ENCODE peak calls at places on chromosomes 7 and 10, in eight cellular contexts. Y is tibial artery; A is Peyer's patch; D is WERI-Rb-1; X is psoas muscle; T is naive thymus-derived CD4-positive, alpha-beta T cell; K is right lobe of liver; M is ovary. J is an unnamed sample.

GRCh38 chr7:136074840-136075239 is 97.7 kb upstream of the MTPN start:
- DNase-seq in Y (no peak), K (no peak), T (no peak), A (no peak), M (no peak), X (no peak), D (no peak), J (no peak)

GRCh38 chr7:33578166-33578565 is 327.2 kb upstream of the BMPER start:
- DNase-seq in X (no peak), T (no peak), K (no peak), Y (no peak), D (no peak), A (no peak), M (no peak), J (no peak)

GRCh38 chr7:141381794-141382453 is 169.3 kb upstream of the AGK start:
- DNase-seq in A (no peak), M (no peak), Y (no peak), D (no peak), T (no peak), X (no peak), K (no peak), J (no peak)

GRCh38 chr7:102080371-102081243 is 206.1 kb upstream of the SH2B2 start:
- DNase-seq in T (no peak), A (no peak), Y (no peak), M (no peak), D (no peak), K (no peak), X (no peak), J (no peak)

GRCh38 chr7:150799741-150800575 is at the start of gene TMEM176B:
- DNase-seq in T (no peak), M (peak), A (peak), K (peak), Y (no peak), D (peak), X (peak), J (no peak)

GRCh38 chr10:133258066-133258817 is 18.4 kb downstream of the ADAM8 start:
- DNase-seq in A (no peak), T (peak), M (no peak), X (no peak), K (no peak), D (no peak), Y (no peak), J (no peak)

GRCh38 chr10:34955391-34955790 is 134.8 kb downstream of the CUL2 start:
- DNase-seq in M (no peak), D (no peak), A (no peak), K (no peak), T (no peak), Y (no peak), X (no peak), J (no peak)

GRCh38 chr7:103124429-103124979 is 24.4 kb downstream of the NAPEPLD start:
- DNase-seq in D (no peak), A (no peak), Y (no peak), K (no peak), T (no peak), M (no peak), X (no peak), J (no peak)

GRCh38 chr7:99674995-99675742 is 4.6 kb downstream of the CYP3A5 start:
- DNase-seq in D (no peak), Y (no peak), X (no peak), M (no peak), T (no peak), A (no peak), K (no peak), J (no peak)

GRCh38 chr10:69955211-69955805 is 97.3 kb upstream of the MACROH2A2 start:
- DNase-seq in Y (no peak), M (no peak), D (no peak), K (no peak), T (no peak), A (peak), X (no peak), J (peak)

GRCh38 chr10:1153253-1153763 is 97.1 kb downstream of the WDR37 start:
- DNase-seq in M (no peak), T (no peak), X (no peak), D (no peak), Y (no peak), A (no peak), K (no peak), J (no peak)

GRCh38 chr10:117924820-117925219 is 121.9 kb downstream of the RAB11FIP2 start:
- DNase-seq in Y (no peak), X (no peak), T (no peak), D (no peak), M (no peak), K (no peak), A (no peak), J (no peak)

GRCh38 chr7:85829817-85830432 is 643.1 kb upstream of the SEMA3D start:
- DNase-seq in X (no peak), Y (no peak), A (no peak), K (no peak), T (no peak), M (no peak), D (no peak), J (no peak)

GRCh38 chr10:132671171-132672154 is 114.5 kb downstream of the NKX6-2 start:
- DNase-seq in M (peak), T (no peak), X (peak), K (peak), D (no peak), Y (peak), A (peak), J (peak)

GRCh38 chr10:22253578-22253882 is 35.7 kb upstream of the EBLN1 start:
- DNase-seq in D (peak), T (peak), K (peak), Y (peak), M (peak), X (peak), A (peak), J (no peak)

GRCh38 chr10:58796834-58797233 is 284.2 kb downstream of the BICC1 start:
- DNase-seq in K (no peak), A (no peak), X (no peak), M (no peak), D (no peak), Y (no peak), T (no peak), J (no peak)

GRCh38 chr7:70177166-70177565 is 578.9 kb downstream of the AUTS2 start:
- DNase-seq in X (no peak), A (no peak), M (no peak), D (no peak), T (no peak), K (no peak), Y (no peak), J (no peak)

GRCh38 chr10:38605153-38605661 is 511.1 kb downstream of the ZNF37A start:
- DNase-seq in K (no peak), M (no peak), A (no peak), X (peak), T (no peak), D (peak), Y (no peak), J (no peak)

GRCh38 chr7:109021390-109021789 is 451.7 kb downstream of the DNAJB9 start:
- DNase-seq in D (no peak), M (no peak), A (no peak), X (no peak), Y (no peak), T (no peak), K (no peak), J (no peak)

GRCh38 chr10:104325436-104326430 is 12.5 kb downstream of the ITPRIP start:
- DNase-seq in T (no peak), X (peak), Y (peak), A (no peak), M (peak), K (no peak), D (no peak), J (no peak)

GRCh38 chr7:18706648-18707047 is 211.1 kb downstream of the HDAC9 start:
- DNase-seq in D (no peak), M (no peak), X (no peak), T (no peak), Y (no peak), A (no peak), K (no peak), J (no peak)

GRCh38 chr10:78964274-78964951 is 104.4 kb upstream of the ZMIZ1 start:
- DNase-seq in M (no peak), A (no peak), X (peak), Y (no peak), T (no peak), D (no peak), K (no peak), J (no peak)
- H3K27ac ChIP-seq in M (no peak), A (no peak), X (peak), Y (no peak), T (no peak), D (peak), K (no peak), J (no peak)

DNA sequence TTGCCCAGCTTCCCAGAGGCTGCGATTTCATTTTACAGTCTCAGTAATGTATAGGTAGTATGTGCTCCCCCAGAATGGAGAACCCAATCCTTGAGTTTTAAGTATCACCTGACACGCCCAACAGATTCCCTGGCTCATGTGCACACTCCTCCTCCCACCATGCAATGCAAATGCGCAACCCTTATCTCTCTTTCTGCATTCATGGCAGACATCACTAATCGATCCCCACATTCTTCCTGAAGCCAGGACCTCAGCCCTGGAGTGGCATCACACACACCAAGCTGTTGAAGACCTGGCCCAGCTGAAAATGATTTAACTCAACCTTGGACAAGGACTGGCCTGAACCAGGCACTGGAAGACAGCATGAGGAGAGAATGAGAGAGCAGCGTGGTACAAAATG is 68.4 kb downstream of the ZRANB1 start:
- DNase-seq in D (no peak), T (no peak), A (no peak), X (peak), M (no peak), Y (no peak), K (peak), J (no peak)
- H3K27ac ChIP-seq in D (no peak), T (no peak), A (no peak), X (peak), M (no peak), Y (peak), K (no peak), J (no peak)

DNA sequence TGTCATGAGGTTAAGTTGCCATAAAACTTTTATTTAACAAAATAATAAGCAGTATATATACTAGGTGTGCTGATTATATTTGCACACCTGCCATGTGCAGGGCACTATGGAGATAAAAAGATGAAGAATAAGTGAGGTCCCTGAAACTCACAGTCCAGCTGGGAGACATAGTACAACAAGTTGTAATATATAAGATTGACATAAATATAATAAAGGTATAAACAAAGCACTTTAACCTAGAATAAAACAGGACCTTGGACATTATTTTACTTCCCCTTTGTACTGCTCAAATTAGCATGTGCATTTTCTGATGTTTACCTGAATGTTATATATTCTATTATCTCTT is 6.2 kb downstream of the STK17A start:
- DNase-seq in Y (no peak), M (no peak), A (no peak), T (no peak), K (no peak), D (no peak), X (no peak), J (no peak)
- H3K27ac ChIP-seq in Y (peak), M (no peak), A (peak), T (peak), K (no peak), D (no peak), X (no peak), J (no peak)

GRCh38 chr10:31000867-31001266 is 30.8 kb downstream of the ZNF438 start:
- DNase-seq in K (no peak), X (no peak), D (no peak), A (no peak), Y (no peak), M (no peak), T (no peak), J (no peak)
- H3K27ac ChIP-seq in K (no peak), X (no peak), D (no peak), A (no peak), Y (no peak), M (no peak), T (no peak), J (no peak)

GRCh38 chr10:75707080-75707840 is 275.8 kb downstream of the LRMDA start:
- DNase-seq in M (no peak), Y (no peak), D (peak), K (no peak), T (no peak), X (no peak), A (no peak), J (no peak)

GRCh38 chr10:75703191-75703861 is 271.9 kb downstream of the LRMDA start:
- DNase-seq in T (no peak), Y (no peak), A (no peak), K (no peak), D (no peak), X (no peak), M (no peak), J (no peak)

GRCh38 chr10:75708060-75708459 is 276.6 kb downstream of the LRMDA start:
- DNase-seq in D (peak), K (no peak), X (no peak), T (no peak), Y (no peak), M (no peak), A (no peak), J (no peak)

GRCh38 chr10:75709245-75709644 is 277.8 kb downstream of the LRMDA start:
- DNase-seq in Y (no peak), K (no peak), X (no peak), A (no peak), D (no peak), M (no peak), T (no peak), J (no peak)

DNA sequence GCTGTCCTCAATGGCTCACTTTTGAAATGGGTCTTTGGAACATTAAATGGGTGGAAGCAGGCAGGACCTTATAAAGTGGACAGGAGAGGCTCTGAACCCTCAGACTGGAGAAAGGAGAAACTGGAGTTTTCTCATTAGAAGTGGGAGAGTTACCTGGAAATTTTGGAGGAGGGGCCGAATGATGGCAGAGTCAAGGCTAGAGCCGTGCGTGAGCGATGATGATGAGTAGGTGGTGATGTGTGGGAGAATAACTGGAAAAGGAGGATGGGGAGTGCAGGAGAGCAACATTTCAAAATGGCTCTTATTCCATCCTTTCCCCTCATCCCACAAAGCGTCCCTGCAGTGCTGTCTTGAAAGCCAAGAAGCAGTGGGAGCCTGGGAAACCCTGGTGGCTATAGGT is 274.0 kb downstream of the LRMDA start:
- DNase-seq in Y (no peak), A (no peak), D (no peak), M (no peak), K (no peak), X (no peak), T (no peak), J (no peak)
- H3K27ac ChIP-seq in Y (no peak), A (no peak), D (no peak), M (no peak), K (no peak), X (no peak), T (no peak), J (no peak)

J was measured in H9.